ENCODE peak calls at places on chromosomes 4 and X, in ten cellular contexts. C is esophagus squamous epithelium; H is pancreas; S is right atrium auricular region; J is CD8-positive, alpha-beta memory T cell; M is psoas muscle; V is left lung; R is CD4-positive, alpha-beta T cell; X is neural progenitor cell; N is heart left ventricle. E is an unnamed sample.

GRCh38 chr4:12583286-12583685 is 900.9 kb downstream of the RAB28 start:
- DNase-seq in C (no peak), H (no peak), S (no peak), J (no peak), M (no peak), V (no peak), R (no peak), X (no peak), N (no peak), E (no peak)

GRCh38 chr4:54017308-54017707 is 47.1 kb downstream of the CHIC2 start:
- DNase-seq in C (no peak), H (no peak), S (no peak), J (no peak), M (no peak), V (no peak), R (no peak), X (peak; percentile 62), N (no peak), E (no peak)

GRCh38 chr4:6375620-6376295 is 96.7 kb downstream of the PPP2R2C start:
- DNase-seq in C (no peak), H (no peak), S (no peak), J (no peak), M (no peak), V (no peak), R (no peak), X (no peak), N (peak; percentile 8), E (no peak)

GRCh38 chr4:173252024-173252935 is 81.9 kb downstream of the HMGB2 start:
- DNase-seq in C (no peak), H (peak; percentile 88), S (peak; percentile 70), J (no peak), M (peak; percentile 71), V (peak; percentile 44), R (no peak), X (peak; percentile 42), N (peak; percentile 79), E (peak; percentile 46)

GRCh38 chrX:16113978-16114554 is 9.3 kb upstream of the GRPR start:
- DNase-seq in C (no peak), H (no peak), S (no peak), J (no peak), M (no peak), V (no peak), R (no peak), X (no peak), N (no peak), E (no peak)

GRCh38 chr4:72858328-72858727 is 211.2 kb downstream of the COX18 start:
- DNase-seq in C (no peak), H (no peak), S (no peak), J (no peak), M (no peak), V (no peak), R (no peak), X (no peak), N (no peak), E (no peak)

GRCh38 chr4:36310793-36311192 is 29.4 kb downstream of the DTHD1 start:
- DNase-seq in C (no peak), H (no peak), S (peak; percentile 60), J (no peak), M (no peak), V (peak; percentile 56), R (no peak), X (no peak), N (peak; percentile 40), E (no peak)

GRCh38 chr4:6154875-6155274 is 45.5 kb downstream of the JAKMIP1 start:
- DNase-seq in C (no peak), H (no peak), S (no peak), J (no peak), M (no peak), V (no peak), R (no peak), X (peak; percentile 23), N (no peak), E (no peak)

GRCh38 chr4:62544428-62544827 is 1344.3 kb downstream of the ADGRL3 start:
- DNase-seq in C (no peak), H (no peak), S (no peak), J (no peak), M (no peak), V (no peak), R (no peak), X (no peak), N (no peak), E (no peak)

GRCh38 chrX:1595711-1596060 is 4.3 kb downstream of the AKAP17A start:
- DNase-seq in C (no peak), H (no peak), S (no peak), J (no peak), M (no peak), V (no peak), R (no peak), X (no peak), N (no peak), E (no peak)

GRCh38 chr4:89860971-89861370 is 24.0 kb upstream of the SNCA start:
- DNase-seq in C (no peak), H (no peak), S (no peak), J (no peak), M (no peak), V (no peak), R (no peak), X (peak; percentile 51), N (no peak), E (no peak)

GRCh38 chr4:52869196-52869595 is 7.1 kb downstream of the RASL11B start:
- DNase-seq in C (no peak), H (no peak), S (peak; percentile 85), J (no peak), M (peak; percentile 66), V (no peak), R (no peak), X (no peak), N (peak; percentile 81), E (no peak)

GRCh38 chrX:49147907-49148306 is 14.7 kb upstream of the MAGIX start:
- DNase-seq in C (no peak), H (no peak), S (no peak), J (no peak), M (no peak), V (no peak), R (no peak), X (no peak), N (no peak), E (no peak)

GRCh38 chrX:7444967-7445366 is 297.0 kb upstream of the PUDP start:
- DNase-seq in C (no peak), H (no peak), S (no peak), J (no peak), M (no peak), V (no peak), R (no peak), X (no peak), N (no peak), E (no peak)

GRCh38 chr4:75490155-75490554 is 24.0 kb downstream of the RCHY1 start:
- DNase-seq in C (no peak), H (no peak), S (no peak), J (no peak), M (no peak), V (no peak), R (no peak), X (peak; percentile 29), N (no peak), E (no peak)

GRCh38 chrX:133726211-133726630 is 259.2 kb downstream of the GPC3 start:
- DNase-seq in C (no peak), H (no peak), S (no peak), J (no peak), M (no peak), V (no peak), R (no peak), X (no peak), N (no peak), E (no peak)

GRCh38 chr4:121554377-121554776 is 142.4 kb downstream of the ANXA5 start:
- DNase-seq in C (no peak), H (no peak), S (no peak), J (no peak), M (no peak), V (no peak), R (no peak), X (no peak), N (no peak), E (no peak)

GRCh38 chr4:11119474-11119873 is 309.2 kb downstream of the HS3ST1 start:
- DNase-seq in C (no peak), H (no peak), S (no peak), J (no peak), M (no peak), V (no peak), R (no peak), X (no peak), N (no peak), E (no peak)

DNA sequence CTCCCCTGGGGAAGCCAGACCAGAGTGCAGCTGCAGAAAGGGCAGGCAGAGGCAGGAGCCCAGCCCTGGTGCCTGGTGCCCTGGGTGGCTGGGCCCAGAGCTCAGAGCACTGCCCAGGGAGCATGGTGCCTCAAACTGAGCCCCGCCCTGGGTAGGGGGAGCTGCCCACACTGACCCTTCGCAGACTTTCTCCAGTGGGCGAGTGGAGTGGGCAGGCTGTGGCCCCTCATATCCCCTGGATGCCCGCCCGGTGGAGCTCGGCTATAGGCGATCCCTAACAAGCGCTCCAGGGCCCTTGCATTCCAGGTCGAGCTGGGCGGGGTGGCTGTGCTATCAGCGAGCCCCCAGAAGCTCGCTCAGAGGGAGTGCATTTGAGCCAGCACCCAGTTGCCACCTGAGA is 17.1 kb upstream of the ADRA2C start:
- DNase-seq in C (no peak), H (no peak), S (no peak), J (no peak), M (no peak), V (no peak), R (no peak), X (no peak), N (no peak), E (no peak)
- H3K27me3 ChIP-seq in C (peaks cover 11% of the 10 kb centered on the region), H (no peaks in the 10 kb centered on the region), S (peaks cover under 1% of the 10 kb centered on the region), J (peaks cover 11% of the 10 kb centered on the region), M (peaks cover 4% of the 10 kb centered on the region), V (peaks cover 16% of the 10 kb centered on the region), R (peaks cover 17% of the 10 kb centered on the region), X (peaks cover 52% of the 10 kb centered on the region), N (peaks cover 7% of the 10 kb centered on the region), E (no peaks in the 10 kb centered on the region)

DNA sequence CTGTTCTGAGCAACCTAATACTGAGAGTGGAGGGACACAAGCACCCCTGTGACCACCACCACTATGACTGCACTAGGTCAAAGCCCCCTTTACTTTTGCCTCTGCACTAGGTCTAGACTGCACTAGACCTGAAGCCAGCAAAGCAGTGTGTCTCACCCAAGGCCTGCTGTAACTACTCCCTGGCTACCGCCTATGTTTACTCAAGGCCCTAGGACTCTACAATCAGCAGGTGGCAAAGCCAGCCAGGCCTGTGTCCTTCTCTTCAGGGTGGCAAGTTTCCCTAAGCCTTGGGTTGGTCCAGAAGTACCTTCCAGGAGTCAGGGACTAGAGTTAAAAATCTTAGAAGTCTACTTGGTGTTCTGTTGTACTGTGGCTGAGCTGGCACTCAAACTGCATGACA is 15.9 kb downstream of the RAB33B start:
- DNase-seq in C (no peak), H (peak; percentile 69), S (no peak), J (no peak), M (no peak), V (no peak), R (no peak), X (no peak), N (no peak), E (no peak)
- H3K9me3 ChIP-seq in C (no peaks in the 10 kb centered on the region), H (no peaks in the 10 kb centered on the region), S (no peaks in the 10 kb centered on the region), J (no peaks in the 10 kb centered on the region), M (peaks cover 12% of the 10 kb centered on the region), V (peaks cover 10% of the 10 kb centered on the region), R (no peaks in the 10 kb centered on the region), X (no peaks in the 10 kb centered on the region), N (peaks cover 10% of the 10 kb centered on the region), E (peaks cover 13% of the 10 kb centered on the region)

GRCh38 chrX:65652098-65652497 is 15.4 kb upstream of the MSN start:
- DNase-seq in C (no peak), H (no peak), S (no peak), J (no peak), M (no peak), V (no peak), R (no peak), X (no peak), N (no peak), E (no peak)
- H3K27me3 ChIP-seq in C (no peaks in the 10 kb centered on the region), H (no peaks in the 10 kb centered on the region), S (no peaks in the 10 kb centered on the region), J (no peaks in the 10 kb centered on the region), M (no peaks in the 10 kb centered on the region), V (no peaks in the 10 kb centered on the region), R (no peaks in the 10 kb centered on the region), X (no peaks in the 10 kb centered on the region), N (no peaks in the 10 kb centered on the region), E (no peaks in the 10 kb centered on the region)

GRCh38 chrX:71117358-71117757 is 1.0 kb upstream of the MED12 start:
- DNase-seq in C (no peak), H (no peak), S (no peak), J (no peak), M (no peak), V (no peak), R (no peak), X (no peak), N (no peak), E (no peak)
- H3K9me3 ChIP-seq in C (no peaks in the 10 kb centered on the region), H (no peaks in the 10 kb centered on the region), S (no peaks in the 10 kb centered on the region), J (no peaks in the 10 kb centered on the region), M (no peaks in the 10 kb centered on the region), V (no peaks in the 10 kb centered on the region), R (no peaks in the 10 kb centered on the region), X (no peaks in the 10 kb centered on the region), N (no peaks in the 10 kb centered on the region), E (no peaks in the 10 kb centered on the region)